ENCODE peak calls at places on chromosomes 12 and 14, in four cellular contexts. W, U, G and R are unnamed samples.

GRCh38 chr12:122501489-122501989 is 807 bp upstream of the ZCCHC8 start:
- DNase-seq in W (no peak), U (no peak), G (no peak), R (no peak)

GRCh38 chr12:110983811-110984210 is 63.4 kb upstream of the MYL2 start:
- DNase-seq in W (no peak), U (no peak), G (no peak), R (no peak)

GRCh38 chr12:175250-175649 is 38.7 kb downstream of the SLC6A12 start:
- DNase-seq in W (no peak), U (no peak), G (no peak), R (no peak)

GRCh38 chr14:52935847-52936246 is 15.0 kb downstream of the FERMT2 start:
- DNase-seq in W (no peak), U (no peak), G (no peak), R (no peak)

GRCh38 chr12:122951406-122951805 is 14.9 kb downstream of the ABCB9 start:
- DNase-seq in W (no peak), U (no peak), G (no peak), R (peak)

GRCh38 chr12:43338848-43339526 is 213.0 kb downstream of the ADAMTS20 start:
- DNase-seq in W (no peak), U (peak), G (peak), R (peak)

GRCh38 chr14:61512026-61512425 is 183.3 kb upstream of the HIF1A start:
- DNase-seq in W (no peak), U (no peak), G (no peak), R (no peak)

GRCh38 chr14:83163016-83163415 is 1629.4 kb upstream of the SEL1L start:
- DNase-seq in W (no peak), U (no peak), G (no peak), R (no peak)

GRCh38 chr14:53715390-53715730 is 241.3 kb downstream of the BMP4 start:
- DNase-seq in W (no peak), U (no peak), G (no peak), R (peak)

GRCh38 chr14:103105580-103106168 is 11.1 kb downstream of the EXOC3L4 start:
- DNase-seq in W (no peak), U (no peak), G (no peak), R (no peak)

GRCh38 chr14:95196268-95196667 is 38.9 kb upstream of the DICER1 start:
- DNase-seq in W (peak), U (no peak), G (no peak), R (peak)

GRCh38 chr14:63178912-63179311 is 25.3 kb upstream of the RHOJ start:
- DNase-seq in W (no peak), U (no peak), G (no peak), R (no peak)

GRCh38 chr14:92093320-92093719 is 13.1 kb downstream of the ATXN3 start:
- DNase-seq in W (no peak), U (no peak), G (no peak), R (no peak)

GRCh38 chr14:65334765-65335411 is 77.6 kb upstream of the FUT8 start:
- DNase-seq in W (no peak), U (peak), G (no peak), R (no peak)

GRCh38 chr12:26205946-26206345 is 10.6 kb downstream of the SSPN start:
- DNase-seq in W (no peak), U (no peak), G (no peak), R (no peak)

GRCh38 chr14:60753264-60754126 is 18.9 kb downstream of the MNAT1 start:
- DNase-seq in W (no peak), U (no peak), G (peak), R (no peak)

GRCh38 chr12:93039062-93039461 is 110.0 kb upstream of the EEA1 start:
- DNase-seq in W (no peak), U (no peak), G (no peak), R (no peak)

GRCh38 chr12:52494518-52494917 is 1.5 kb upstream of the KRT6A start:
- DNase-seq in W (no peak), U (no peak), G (no peak), R (no peak)

GRCh38 chr12:52495385-52495784 is 2.3 kb upstream of the KRT6A start:
- DNase-seq in W (no peak), U (no peak), G (no peak), R (no peak)

GRCh38 chr12:52496054-52496453 is 3.0 kb upstream of the KRT6A start:
- DNase-seq in W (no peak), U (no peak), G (no peak), R (no peak)

GRCh38 chr12:52497975-52498374 is 4.9 kb upstream of the KRT6A start:
- DNase-seq in W (no peak), U (no peak), G (no peak), R (no peak)

DNA sequence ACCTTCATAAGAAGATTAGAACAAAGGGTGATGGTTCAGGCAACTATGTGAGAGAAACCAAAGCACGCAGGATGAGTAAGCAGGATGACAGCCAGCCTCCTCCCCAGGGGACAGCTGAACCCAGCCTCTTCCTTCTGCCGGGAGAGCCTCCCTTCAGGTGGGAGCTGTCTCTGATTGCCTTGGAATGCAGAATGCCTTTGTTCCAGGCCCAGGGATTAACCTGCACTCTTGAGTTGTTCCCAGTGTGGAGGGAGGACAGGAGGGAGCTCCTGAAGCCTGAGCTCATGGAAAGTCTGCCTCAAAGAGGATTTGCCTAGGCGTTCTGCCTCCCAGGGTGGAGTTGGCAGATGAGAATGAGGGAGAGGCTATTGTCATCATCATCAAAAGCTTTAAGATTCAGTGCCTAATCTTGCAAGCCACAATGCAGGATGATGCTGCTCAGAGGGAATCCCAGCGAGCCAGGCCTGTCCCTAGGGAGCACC is 3.6 kb upstream of the KRT6A start:
- DNase-seq in W (no peak), U (no peak), G (no peak), R (no peak)
- TF ChIP-seq JUND in W (no peak), U (peak), G (no peak), R (no peak)

GRCh38 chr12:54891717-54892478 is 37.6 kb downstream of the MUCL1 start:
- DNase-seq in W (no peak), U (no peak), G (no peak), R (peak)
- H3K4me2 ChIP-seq in W (no peak), U (no peak), G (no peak), R (peak)

GRCh38 chr12:113486722-113487121 is 15.1 kb upstream of the LHX5 start:
- DNase-seq in W (no peak), U (no peak), G (no peak), R (no peak)
- TF ChIP-seq BRCA1 in W (no peak), U (no peak), G (no peak), R (no peak)

DNA sequence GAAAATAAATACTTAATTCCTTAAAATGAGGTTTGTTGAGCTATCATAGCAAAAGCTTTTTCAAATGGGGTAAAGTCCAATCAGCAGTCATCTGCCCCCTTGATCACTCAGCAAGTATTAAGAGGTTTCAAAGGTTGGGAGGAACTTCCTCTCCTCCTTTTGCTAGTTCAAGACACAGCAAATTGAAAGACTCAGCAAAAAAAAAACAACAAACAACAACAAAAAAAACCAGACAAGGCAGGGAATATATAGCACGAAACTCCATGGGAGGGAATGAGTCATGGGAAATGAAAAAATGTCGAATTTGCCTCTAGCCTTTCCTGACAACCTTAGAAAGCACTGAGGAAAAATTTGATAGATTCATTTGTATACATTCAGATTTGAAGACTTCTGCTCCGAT is 1.6 kb upstream of the SLC7A8 start:
- DNase-seq in W (no peak), U (no peak), G (no peak), R (no peak)
- TF ChIP-seq JUND in W (no peak), U (no peak), G (no peak), R (no peak)